ENCODE peak calls at places on chromosomes 16 and 17, in six cellular contexts. V, J, R, Q, P and K are unnamed samples.
A peak's percentile ranks its signal among the peaks of the same experiment; 100 is the strongest.

GRCh38 chr17:27456681-27457404 is 595 bp downstream of the KSR1 start:
- DNase-seq in V (no peak), J (peak; percentile 12), R (peak; percentile 12), Q (no peak), P (no peak), K (no peak)

GRCh38 chr17:7263801-7264078 is 1.5 kb upstream of the CLDN7 start:
- DNase-seq in V (no peak), J (no peak), R (no peak), Q (no peak), P (no peak), K (no peak)

GRCh38 chr16:75096730-75097129 is 19.9 kb downstream of the LDHD start:
- DNase-seq in V (no peak), J (no peak), R (no peak), Q (no peak), P (no peak), K (no peak)

GRCh38 chr16:56488035-56488434 is 31.8 kb downstream of the BBS2 start:
- DNase-seq in V (peak; percentile 23), J (no peak), R (no peak), Q (no peak), P (no peak), K (peak; percentile 48)

GRCh38 chr16:30521873-30522641 is 4.3 kb downstream of the ZNF768 start:
- DNase-seq in V (no peak), J (no peak), R (no peak), Q (no peak), P (no peak), K (no peak)

GRCh38 chr16:14275934-14276333 is 204.8 kb downstream of the MRTFB start:
- DNase-seq in V (no peak), J (no peak), R (no peak), Q (no peak), P (no peak), K (no peak)

GRCh38 chr16:57704905-57705852 is 10.6 kb downstream of the DRC7 start:
- DNase-seq in V (no peak), J (no peak), R (no peak), Q (no peak), P (no peak), K (no peak)

GRCh38 chr17:13212861-13213260 is 195.0 kb upstream of the ELAC2 start:
- DNase-seq in V (no peak), J (no peak), R (no peak), Q (no peak), P (no peak), K (no peak)

GRCh38 chr16:57732011-57732410 is 3.6 kb upstream of the KATNB1 start:
- DNase-seq in V (no peak), J (no peak), R (no peak), Q (no peak), P (no peak), K (no peak)

GRCh38 chr17:16391451-16391850 is 10.6 kb downstream of the UBB start:
- DNase-seq in V (no peak), J (no peak), R (no peak), Q (no peak), P (no peak), K (no peak)